ENCODE peak calls at places on chromosome X, in six cellular contexts. One of them, this sample, is unnamed.

GRCh38 chrX:130726661-130727060 is 176.3 kb downstream of the ENOX2 start:
- DNase-seq in iPS DF 6.9: no peak
- DNase-seq in kidney epithelial cell: peak; percentile 48
- DNase-seq in NB4: peak; percentile 58
- DNase-seq in AG10803: peak; percentile 86
- DNase-seq in K562: no peak
- DNase-seq in this sample: peak; percentile 56

GRCh38 chrX:148536961-148537360 is 36.5 kb downstream of the AFF2 start:
- DNase-seq in iPS DF 6.9: no peak
- DNase-seq in kidney epithelial cell: no peak
- DNase-seq in NB4: no peak
- DNase-seq in AG10803: peak; percentile 54
- DNase-seq in K562: no peak
- DNase-seq in this sample: no peak

GRCh38 chrX:151697537-151697936 is 2.3 kb downstream of the PRRG3 start:
- DNase-seq in iPS DF 6.9: no peak
- DNase-seq in kidney epithelial cell: no peak
- DNase-seq in NB4: no peak
- DNase-seq in AG10803: peak; percentile 94
- DNase-seq in K562: no peak
- DNase-seq in this sample: no peak

GRCh38 chrX:71106427-71106826 is at the start of gene CXorf65:
- DNase-seq in iPS DF 6.9: no peak
- DNase-seq in kidney epithelial cell: no peak
- DNase-seq in NB4: peak; percentile 92
- DNase-seq in AG10803: no peak
- DNase-seq in K562: peak; percentile 21
- DNase-seq in this sample: no peak

GRCh38 chrX:11558972-11559371 is 106.7 kb downstream of the ARHGAP6 start:
- DNase-seq in iPS DF 6.9: peak; percentile 2
- DNase-seq in kidney epithelial cell: no peak
- DNase-seq in NB4: peak; percentile 46
- DNase-seq in AG10803: no peak
- DNase-seq in K562: peak; percentile 63
- DNase-seq in this sample: no peak

GRCh38 chrX:1477229-1477628 is 24.5 kb upstream of the ASMTL start:
- DNase-seq in iPS DF 6.9: no peak
- DNase-seq in kidney epithelial cell: no peak
- DNase-seq in NB4: no peak
- DNase-seq in AG10803: no peak
- DNase-seq in K562: no peak
- DNase-seq in this sample: no peak

GRCh38 chrX:103329991-103330390 is at the start of gene TCEAL7:
- DNase-seq in iPS DF 6.9: no peak
- DNase-seq in kidney epithelial cell: no peak
- DNase-seq in NB4: no peak
- DNase-seq in AG10803: peak; percentile 23
- DNase-seq in K562: no peak
- DNase-seq in this sample: peak; percentile 48

GRCh38 chrX:98412058-98412457 is 1528.3 kb downstream of the RPA4 start:
- DNase-seq in iPS DF 6.9: no peak
- DNase-seq in kidney epithelial cell: no peak
- DNase-seq in NB4: no peak
- DNase-seq in AG10803: no peak
- DNase-seq in K562: no peak
- DNase-seq in this sample: no peak

GRCh38 chrX:104618106-104618895 is 52.3 kb downstream of the IL1RAPL2 start:
- DNase-seq in iPS DF 6.9: no peak
- DNase-seq in kidney epithelial cell: no peak
- DNase-seq in NB4: no peak
- DNase-seq in AG10803: no peak
- DNase-seq in K562: no peak
- DNase-seq in this sample: no peak

GRCh38 chrX:73214366-73215094 is at the start of gene NAP1L2:
- DNase-seq in iPS DF 6.9: peak; percentile 4
- DNase-seq in kidney epithelial cell: no peak
- DNase-seq in NB4: peak; percentile 3
- DNase-seq in AG10803: peak; percentile 0
- DNase-seq in K562: no peak
- DNase-seq in this sample: peak; percentile 4

GRCh38 chrX:8731579-8732395 is at the start of gene ANOS1:
- DNase-seq in iPS DF 6.9: no peak
- DNase-seq in kidney epithelial cell: no peak
- DNase-seq in NB4: no peak
- DNase-seq in AG10803: no peak
- DNase-seq in K562: no peak
- DNase-seq in this sample: peak; percentile 19

GRCh38 chrX:19875051-19875432 is 12.4 kb downstream of the SH3KBP1 start:
- DNase-seq in iPS DF 6.9: no peak
- DNase-seq in kidney epithelial cell: no peak
- DNase-seq in NB4: peak; percentile 97
- DNase-seq in AG10803: peak; percentile 17
- DNase-seq in K562: no peak
- DNase-seq in this sample: no peak

GRCh38 chrX:118459494-118459893 is 36.1 kb upstream of the DOCK11 start:
- DNase-seq in iPS DF 6.9: no peak
- DNase-seq in kidney epithelial cell: no peak
- DNase-seq in NB4: peak; percentile 42
- DNase-seq in AG10803: peak; percentile 47
- DNase-seq in K562: peak; percentile 44
- DNase-seq in this sample: peak; percentile 52

GRCh38 chrX:22159071-22159470 is 113.6 kb upstream of the CBLL2 start:
- DNase-seq in iPS DF 6.9: no peak
- DNase-seq in kidney epithelial cell: no peak
- DNase-seq in NB4: no peak
- DNase-seq in AG10803: peak; percentile 68
- DNase-seq in K562: no peak
- DNase-seq in this sample: peak; percentile 59

GRCh38 chrX:136272325-136272724 is 21.1 kb upstream of the MAP7D3 start:
- DNase-seq in iPS DF 6.9: no peak
- DNase-seq in kidney epithelial cell: no peak
- DNase-seq in NB4: peak; percentile 12
- DNase-seq in AG10803: peak; percentile 23
- DNase-seq in K562: no peak
- DNase-seq in this sample: no peak

GRCh38 chrX:124726881-124727280 is 380.5 kb downstream of the SH2D1A start:
- DNase-seq in iPS DF 6.9: no peak
- DNase-seq in kidney epithelial cell: no peak
- DNase-seq in NB4: no peak
- DNase-seq in AG10803: no peak
- DNase-seq in K562: no peak
- DNase-seq in this sample: no peak

DNA sequence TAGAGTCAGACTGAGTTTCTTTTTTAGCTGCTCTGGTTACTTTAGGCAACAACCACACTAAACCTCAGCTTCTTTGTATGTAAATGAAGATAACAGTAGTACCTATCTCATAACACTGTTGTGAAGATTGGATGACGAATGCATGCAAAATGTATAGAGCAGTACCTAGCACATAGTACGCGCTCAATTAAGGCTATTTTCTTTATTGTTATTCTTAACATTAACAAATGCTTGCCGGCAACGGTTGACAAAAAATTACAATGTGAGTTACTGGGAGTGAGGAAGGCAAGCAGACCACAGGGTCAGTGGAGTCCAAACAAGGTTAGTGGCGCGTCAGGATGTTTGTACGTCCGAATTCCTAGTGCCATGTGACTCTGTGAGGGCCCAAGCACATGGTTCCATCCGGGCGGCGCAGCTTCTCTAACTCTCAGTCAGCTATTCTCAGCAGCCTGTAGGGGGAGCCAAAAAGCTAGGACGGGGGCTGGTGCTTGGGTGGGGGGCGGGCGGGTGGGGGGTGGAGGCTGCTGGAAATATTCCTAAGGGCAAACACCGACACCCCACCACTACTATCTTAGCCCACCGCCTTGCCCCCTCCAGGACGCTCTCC is 795 bp upstream of the NALF2 start:
- DNase-seq in iPS DF 6.9: no peak
- DNase-seq in kidney epithelial cell: no peak
- DNase-seq in NB4: no peak
- DNase-seq in AG10803: no peak
- DNase-seq in K562: no peak
- DNase-seq in this sample: peak; percentile 50
- H3K4me3 ChIP-seq in iPS DF 6.9: peak overlapping the region; percentile 63
- H3K4me3 ChIP-seq in kidney epithelial cell: no peak overlapping the region
- H3K4me3 ChIP-seq in NB4: no peak overlapping the region
- H3K4me3 ChIP-seq in AG10803: no peak overlapping the region
- H3K4me3 ChIP-seq in K562: no peak overlapping the region
- H3K4me3 ChIP-seq in this sample: peak overlapping the region; percentile 60

DNA sequence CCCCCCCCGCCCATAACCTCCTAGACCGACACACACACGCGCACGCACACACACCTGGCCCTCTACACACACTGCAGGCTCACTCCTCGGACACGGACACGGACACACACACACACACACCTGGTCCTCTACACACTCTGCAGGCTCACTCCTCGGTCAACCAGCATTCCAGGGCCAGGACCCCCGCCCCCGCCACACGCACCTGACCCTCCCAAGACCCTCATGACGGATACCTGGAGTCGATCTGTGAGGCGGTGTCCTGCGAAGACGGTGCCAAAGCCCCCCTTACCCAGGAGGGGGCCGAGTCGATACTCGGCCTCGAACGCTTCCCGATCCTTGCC is 551 bp downstream of the PIM2 start:
- DNase-seq in iPS DF 6.9: no peak
- DNase-seq in kidney epithelial cell: no peak
- DNase-seq in NB4: no peak
- DNase-seq in AG10803: no peak
- DNase-seq in K562: no peak
- DNase-seq in this sample: no peak
- H3K4me3 ChIP-seq in iPS DF 6.9: peak overlapping the region; percentile 96
- H3K4me3 ChIP-seq in kidney epithelial cell: peak overlapping the region; percentile 69
- H3K4me3 ChIP-seq in NB4: peak overlapping the region; percentile 86
- H3K4me3 ChIP-seq in AG10803: peak overlapping the region; percentile 56
- H3K4me3 ChIP-seq in K562: peak overlapping the region; percentile 89
- H3K4me3 ChIP-seq in this sample: peak overlapping the region; percentile 60

GRCh38 chrX:79364306-79364705 is 2.8 kb downstream of the ITM2A start:
- DNase-seq in iPS DF 6.9: no peak
- DNase-seq in kidney epithelial cell: no peak
- DNase-seq in NB4: no peak
- DNase-seq in AG10803: no peak
- DNase-seq in K562: no peak
- DNase-seq in this sample: no peak

GRCh38 chrX:79366556-79366887 is 612 bp downstream of the ITM2A start:
- DNase-seq in iPS DF 6.9: no peak
- DNase-seq in kidney epithelial cell: no peak
- DNase-seq in NB4: no peak
- DNase-seq in AG10803: no peak
- DNase-seq in K562: no peak
- DNase-seq in this sample: no peak

GRCh38 chrX:79367907-79368306 is 773 bp upstream of the ITM2A start:
- DNase-seq in iPS DF 6.9: no peak
- DNase-seq in kidney epithelial cell: no peak
- DNase-seq in NB4: no peak
- DNase-seq in AG10803: no peak
- DNase-seq in K562: no peak
- DNase-seq in this sample: no peak

GRCh38 chrX:79366888-79367749 is at the start of gene ITM2A:
- DNase-seq in iPS DF 6.9: no peak
- DNase-seq in kidney epithelial cell: no peak
- DNase-seq in NB4: peak; percentile 53
- DNase-seq in AG10803: no peak
- DNase-seq in K562: peak; percentile 47
- DNase-seq in this sample: peak; percentile 7

DNA sequence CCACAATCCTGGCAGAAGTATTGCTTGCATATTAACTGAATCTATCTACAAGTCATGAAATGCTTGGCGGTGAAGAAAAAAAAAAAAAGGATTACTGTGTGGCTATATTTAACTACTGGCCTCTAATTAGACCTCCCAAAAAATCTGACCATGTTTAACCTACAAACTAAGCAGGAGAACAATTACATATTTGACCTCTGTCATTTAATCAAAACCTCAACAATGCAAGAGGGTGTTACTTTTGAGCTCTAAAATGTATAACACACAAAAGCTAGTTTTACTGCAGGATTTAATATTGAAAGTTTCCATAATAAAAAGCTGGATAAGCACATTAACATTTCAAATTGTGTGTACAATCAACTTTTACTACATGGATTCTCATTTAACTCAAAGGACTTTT is 1.5 kb downstream of the ITM2A start:
- DNase-seq in iPS DF 6.9: no peak
- DNase-seq in kidney epithelial cell: no peak
- DNase-seq in NB4: no peak
- DNase-seq in AG10803: no peak
- DNase-seq in K562: no peak
- DNase-seq in this sample: no peak
- H3K4me3 ChIP-seq in iPS DF 6.9: no peak overlapping the region
- H3K4me3 ChIP-seq in kidney epithelial cell: no peak overlapping the region
- H3K4me3 ChIP-seq in NB4: no peak overlapping the region
- H3K4me3 ChIP-seq in AG10803: no peak overlapping the region
- H3K4me3 ChIP-seq in K562: peak overlapping the region; percentile 52
- H3K4me3 ChIP-seq in this sample: no peak overlapping the region

GRCh38 chrX:140764401-140764919 is 54.9 kb downstream of the LINC00632 start:
- DNase-seq in iPS DF 6.9: peak; percentile 18
- DNase-seq in kidney epithelial cell: no peak
- DNase-seq in NB4: peak; percentile 8
- DNase-seq in AG10803: peak; percentile 68
- DNase-seq in K562: peak; percentile 3
- DNase-seq in this sample: peak; percentile 60
- H3K4me3 ChIP-seq in iPS DF 6.9: peak overlapping the region; percentile 67
- H3K4me3 ChIP-seq in kidney epithelial cell: peak overlapping the region; percentile 45
- H3K4me3 ChIP-seq in NB4: no peak overlapping the region
- H3K4me3 ChIP-seq in AG10803: peak overlapping the region; percentile 75
- H3K4me3 ChIP-seq in K562: no peak overlapping the region
- H3K4me3 ChIP-seq in this sample: peak overlapping the region; percentile 70

GRCh38 chrX:49072712-49073095 is 1.1 kb downstream of the PRAF2 start:
- DNase-seq in iPS DF 6.9: no peak
- DNase-seq in kidney epithelial cell: no peak
- DNase-seq in NB4: no peak
- DNase-seq in AG10803: no peak
- DNase-seq in K562: no peak
- DNase-seq in this sample: no peak
- H3K4me3 ChIP-seq in iPS DF 6.9: no peak overlapping the region
- H3K4me3 ChIP-seq in kidney epithelial cell: peak overlapping the region; percentile 69
- H3K4me3 ChIP-seq in NB4: no peak overlapping the region
- H3K4me3 ChIP-seq in AG10803: peak overlapping the region; percentile 74
- H3K4me3 ChIP-seq in K562: no peak overlapping the region
- H3K4me3 ChIP-seq in this sample: peak overlapping the region; percentile 73

GRCh38 chrX:106168107-106168506 is at the start of gene PWWP3B:
- DNase-seq in iPS DF 6.9: no peak
- DNase-seq in kidney epithelial cell: peak; percentile 26
- DNase-seq in NB4: no peak
- DNase-seq in AG10803: no peak
- DNase-seq in K562: no peak
- DNase-seq in this sample: peak; percentile 69
- H3K4me3 ChIP-seq in iPS DF 6.9: no peak within 1 kb of the TSS
- H3K4me3 ChIP-seq in kidney epithelial cell: peak within 1 kb of the TSS; percentile 31
- H3K4me3 ChIP-seq in NB4: no peak within 1 kb of the TSS
- H3K4me3 ChIP-seq in AG10803: no peak within 1 kb of the TSS
- H3K4me3 ChIP-seq in K562: no peak within 1 kb of the TSS
- H3K4me3 ChIP-seq in this sample: peak within 1 kb of the TSS; percentile 53